ENCODE peak calls at places on chromosomes 5 and 9, in nine cellular contexts. One of them, this sample, is unnamed.
A peak's percentile ranks its signal among the peaks of the same experiment; 100 is the strongest.

GRCh38 chr5:17218353-17219005 is 1.0 kb downstream of the BASP1 start:
- DNase-seq in stomach: no peak
- DNase-seq in upper lobe of left lung: no peak
- DNase-seq in esophagus muscularis mucosa: no peak
- DNase-seq in H1: no peak
- DNase-seq in HepG2: no peak
- DNase-seq in K562: no peak
- DNase-seq in sigmoid colon: no peak
- DNase-seq in GM12878: no peak
- DNase-seq in this sample: peak; percentile 43

GRCh38 chr9:137875846-137876245 is 1.7 kb upstream of the CACNA1B start:
- DNase-seq in stomach: no peak
- DNase-seq in upper lobe of left lung: no peak
- DNase-seq in esophagus muscularis mucosa: peak; percentile 82
- DNase-seq in H1: no peak
- DNase-seq in HepG2: no peak
- DNase-seq in K562: no peak
- DNase-seq in sigmoid colon: no peak
- DNase-seq in GM12878: no peak
- DNase-seq in this sample: no peak

GRCh38 chr5:172533399-172534228 is 79.3 kb upstream of the SH3PXD2B start:
- DNase-seq in stomach: no peak
- DNase-seq in upper lobe of left lung: no peak
- DNase-seq in esophagus muscularis mucosa: peak; percentile 92
- DNase-seq in H1: no peak
- DNase-seq in HepG2: no peak
- DNase-seq in K562: no peak
- DNase-seq in sigmoid colon: peak; percentile 77
- DNase-seq in GM12878: no peak
- DNase-seq in this sample: no peak

GRCh38 chr5:58968350-58968749 is 385.5 kb downstream of the RAB3C start:
- DNase-seq in stomach: no peak
- DNase-seq in upper lobe of left lung: no peak
- DNase-seq in esophagus muscularis mucosa: no peak
- DNase-seq in H1: no peak
- DNase-seq in HepG2: no peak
- DNase-seq in K562: no peak
- DNase-seq in sigmoid colon: no peak
- DNase-seq in GM12878: no peak
- DNase-seq in this sample: no peak

GRCh38 chr9:19409406-19410194 is 791 bp downstream of the ACER2 start:
- DNase-seq in stomach: no peak
- DNase-seq in upper lobe of left lung: no peak
- DNase-seq in esophagus muscularis mucosa: no peak
- DNase-seq in H1: no peak
- DNase-seq in HepG2: peak; percentile 43
- DNase-seq in K562: peak; percentile 52
- DNase-seq in sigmoid colon: peak; percentile 67
- DNase-seq in GM12878: no peak
- DNase-seq in this sample: peak; percentile 27

GRCh38 chr5:128199104-128199503 is 115.5 kb downstream of the SLC12A2 start:
- DNase-seq in stomach: no peak
- DNase-seq in upper lobe of left lung: peak; percentile 66
- DNase-seq in esophagus muscularis mucosa: no peak
- DNase-seq in H1: no peak
- DNase-seq in HepG2: no peak
- DNase-seq in K562: peak; percentile 4
- DNase-seq in sigmoid colon: no peak
- DNase-seq in GM12878: no peak
- DNase-seq in this sample: no peak

GRCh38 chr5:54975701-54976100 is 9.7 kb downstream of the ESM1 start:
- DNase-seq in stomach: no peak
- DNase-seq in upper lobe of left lung: no peak
- DNase-seq in esophagus muscularis mucosa: peak; percentile 19
- DNase-seq in H1: no peak
- DNase-seq in HepG2: no peak
- DNase-seq in K562: no peak
- DNase-seq in sigmoid colon: no peak
- DNase-seq in GM12878: no peak
- DNase-seq in this sample: no peak

GRCh38 chr5:143051244-143052058 is 281.3 kb downstream of the ARHGAP26 start:
- DNase-seq in stomach: no peak
- DNase-seq in upper lobe of left lung: no peak
- DNase-seq in esophagus muscularis mucosa: no peak
- DNase-seq in H1: no peak
- DNase-seq in HepG2: peak; percentile 78
- DNase-seq in K562: peak; percentile 20
- DNase-seq in sigmoid colon: no peak
- DNase-seq in GM12878: no peak
- DNase-seq in this sample: no peak

GRCh38 chr5:147391781-147392180 is 118.1 kb downstream of the DPYSL3 start:
- DNase-seq in stomach: peak; percentile 30
- DNase-seq in upper lobe of left lung: no peak
- DNase-seq in esophagus muscularis mucosa: no peak
- DNase-seq in H1: no peak
- DNase-seq in HepG2: peak; percentile 25
- DNase-seq in K562: peak; percentile 24
- DNase-seq in sigmoid colon: peak; percentile 78
- DNase-seq in GM12878: no peak
- DNase-seq in this sample: peak; percentile 48

GRCh38 chr5:80083115-80083890 is 48.2 kb downstream of the THBS4 start:
- DNase-seq in stomach: no peak
- DNase-seq in upper lobe of left lung: no peak
- DNase-seq in esophagus muscularis mucosa: no peak
- DNase-seq in H1: no peak
- DNase-seq in HepG2: peak; percentile 54
- DNase-seq in K562: peak; percentile 63
- DNase-seq in sigmoid colon: peak; percentile 70
- DNase-seq in GM12878: no peak
- DNase-seq in this sample: no peak

GRCh38 chr9:126965077-126965476 is 50.5 kb downstream of the RALGPS1 start:
- DNase-seq in stomach: no peak
- DNase-seq in upper lobe of left lung: peak; percentile 49
- DNase-seq in esophagus muscularis mucosa: no peak
- DNase-seq in H1: no peak
- DNase-seq in HepG2: no peak
- DNase-seq in K562: no peak
- DNase-seq in sigmoid colon: no peak
- DNase-seq in GM12878: no peak
- DNase-seq in this sample: no peak

GRCh38 chr9:106648799-106649198 is 214.2 kb upstream of the ZNF462 start:
- DNase-seq in stomach: no peak
- DNase-seq in upper lobe of left lung: no peak
- DNase-seq in esophagus muscularis mucosa: no peak
- DNase-seq in H1: no peak
- DNase-seq in HepG2: no peak
- DNase-seq in K562: no peak
- DNase-seq in sigmoid colon: no peak
- DNase-seq in GM12878: no peak
- DNase-seq in this sample: no peak

GRCh38 chr9:124126571-124127289 is 115.2 kb downstream of the LHX2 start:
- DNase-seq in stomach: peak; percentile 83
- DNase-seq in upper lobe of left lung: peak; percentile 78
- DNase-seq in esophagus muscularis mucosa: no peak
- DNase-seq in H1: peak; percentile 78
- DNase-seq in HepG2: peak; percentile 56
- DNase-seq in K562: peak; percentile 83
- DNase-seq in sigmoid colon: peak; percentile 84
- DNase-seq in GM12878: peak; percentile 43
- DNase-seq in this sample: peak; percentile 80

GRCh38 chr5:150469718-150470470 is 20.4 kb upstream of the RPS14 start:
- DNase-seq in stomach: no peak
- DNase-seq in upper lobe of left lung: no peak
- DNase-seq in esophagus muscularis mucosa: no peak
- DNase-seq in H1: no peak
- DNase-seq in HepG2: no peak
- DNase-seq in K562: no peak
- DNase-seq in sigmoid colon: no peak
- DNase-seq in GM12878: no peak
- DNase-seq in this sample: no peak

DNA sequence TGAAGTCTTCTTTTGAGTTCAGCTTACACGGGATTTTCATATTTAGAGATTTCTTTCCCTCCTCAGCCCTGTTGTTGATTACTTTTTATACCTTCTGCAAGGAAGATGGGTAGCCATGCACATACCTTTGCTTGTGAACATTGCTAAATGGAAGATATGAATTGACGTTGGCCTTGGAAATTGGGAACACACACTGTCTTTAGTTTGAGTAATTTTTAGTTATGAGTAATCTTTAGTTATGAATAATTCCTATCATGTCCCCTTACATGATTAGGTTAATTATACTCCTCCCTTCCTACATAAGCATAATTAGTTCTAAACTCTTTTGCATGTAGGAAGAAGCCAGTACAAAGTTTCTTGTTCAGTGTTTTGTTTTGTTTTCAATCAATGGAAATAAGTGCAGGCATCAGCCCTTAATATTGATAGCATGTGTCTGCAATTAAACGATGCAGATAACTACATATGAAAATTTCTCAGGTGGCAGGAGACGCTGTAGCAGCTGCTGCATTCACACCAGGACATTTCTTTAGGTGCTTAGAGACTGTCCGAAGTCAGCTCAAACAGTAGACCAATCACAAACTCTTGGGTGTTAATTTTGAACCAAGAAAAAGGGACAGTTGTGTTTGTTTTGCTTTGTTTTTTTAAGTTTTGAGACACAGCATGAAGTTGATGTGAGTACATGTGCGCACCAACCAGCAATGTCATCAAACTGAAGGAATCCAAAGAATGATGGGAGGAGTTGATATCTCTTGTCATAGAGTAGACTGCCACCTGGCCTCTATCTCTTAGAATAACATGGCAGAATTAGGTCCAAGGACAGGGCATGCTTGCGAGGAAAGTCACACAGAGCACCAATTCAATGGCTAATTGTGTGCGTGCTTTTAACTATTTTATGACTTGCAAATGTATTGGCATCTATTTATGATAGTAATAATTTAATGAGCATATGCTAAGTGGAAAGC is 51.4 kb downstream of the SMARCA2 start:
- DNase-seq in stomach: no peak
- DNase-seq in upper lobe of left lung: no peak
- DNase-seq in esophagus muscularis mucosa: no peak
- DNase-seq in H1: no peak
- DNase-seq in HepG2: peak; percentile 52
- DNase-seq in K562: no peak
- DNase-seq in sigmoid colon: no peak
- DNase-seq in GM12878: no peak
- DNase-seq in this sample: no peak
- TF ChIP-seq POLR2AphosphoS5 in stomach: no peak
- TF ChIP-seq POLR2AphosphoS5 in upper lobe of left lung: no peak
- TF ChIP-seq POLR2AphosphoS5 in esophagus muscularis mucosa: no peak
- TF ChIP-seq POLR2AphosphoS5 in H1: no peak
- TF ChIP-seq POLR2AphosphoS5 in HepG2: no peak
- TF ChIP-seq POLR2AphosphoS5 in K562: no peak
- TF ChIP-seq POLR2AphosphoS5 in sigmoid colon: no peak
- TF ChIP-seq POLR2AphosphoS5 in GM12878: no peak
- TF ChIP-seq POLR2AphosphoS5 in this sample: no peak

GRCh38 chr9:76808636-76809035 is 44.4 kb downstream of the PCA3 start:
- DNase-seq in stomach: no peak
- DNase-seq in upper lobe of left lung: no peak
- DNase-seq in esophagus muscularis mucosa: no peak
- DNase-seq in H1: no peak
- DNase-seq in HepG2: no peak
- DNase-seq in K562: no peak
- DNase-seq in sigmoid colon: no peak
- DNase-seq in GM12878: no peak
- DNase-seq in this sample: no peak

DNA sequence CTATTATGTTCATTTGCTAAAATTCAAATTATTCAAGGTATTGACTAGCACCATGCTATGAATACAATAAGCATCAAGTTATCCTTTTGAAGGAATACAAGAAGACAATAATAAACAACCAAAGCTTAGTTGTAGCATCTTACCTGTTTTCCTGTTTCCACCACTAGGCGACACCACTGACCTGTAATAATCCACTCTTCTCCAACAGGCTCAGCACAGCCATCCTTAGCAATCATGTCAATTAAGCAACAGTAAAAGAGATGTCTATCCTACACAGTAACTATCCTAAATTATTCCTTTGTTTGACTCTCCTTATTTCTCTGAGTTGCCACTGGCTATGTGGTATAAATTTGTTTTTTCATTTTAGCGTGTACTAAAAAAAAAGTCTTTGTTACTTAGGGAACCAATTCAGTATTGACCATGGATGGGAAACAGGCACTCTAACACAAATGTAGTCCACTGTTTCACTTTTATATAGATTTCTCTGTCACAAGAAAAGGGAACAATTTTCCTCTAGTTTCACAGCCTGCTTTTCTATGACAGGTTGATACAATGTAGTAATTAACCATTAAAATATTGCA is 46.2 kb downstream of the PCA3 start:
- DNase-seq in stomach: no peak
- DNase-seq in upper lobe of left lung: peak; percentile 24
- DNase-seq in esophagus muscularis mucosa: no peak
- DNase-seq in H1: no peak
- DNase-seq in HepG2: peak; percentile 33
- DNase-seq in K562: peak; percentile 51
- DNase-seq in sigmoid colon: no peak
- DNase-seq in GM12878: no peak
- DNase-seq in this sample: peak; percentile 55
- TF ChIP-seq EP300 in stomach: no peak
- TF ChIP-seq EP300 in upper lobe of left lung: no peak
- TF ChIP-seq EP300 in esophagus muscularis mucosa: no peak
- TF ChIP-seq EP300 in H1: no peak
- TF ChIP-seq EP300 in HepG2: no peak
- TF ChIP-seq EP300 in K562: no peak
- TF ChIP-seq EP300 in sigmoid colon: no peak
- TF ChIP-seq EP300 in GM12878: no peak
- TF ChIP-seq EP300 in this sample: no peak

DNA sequence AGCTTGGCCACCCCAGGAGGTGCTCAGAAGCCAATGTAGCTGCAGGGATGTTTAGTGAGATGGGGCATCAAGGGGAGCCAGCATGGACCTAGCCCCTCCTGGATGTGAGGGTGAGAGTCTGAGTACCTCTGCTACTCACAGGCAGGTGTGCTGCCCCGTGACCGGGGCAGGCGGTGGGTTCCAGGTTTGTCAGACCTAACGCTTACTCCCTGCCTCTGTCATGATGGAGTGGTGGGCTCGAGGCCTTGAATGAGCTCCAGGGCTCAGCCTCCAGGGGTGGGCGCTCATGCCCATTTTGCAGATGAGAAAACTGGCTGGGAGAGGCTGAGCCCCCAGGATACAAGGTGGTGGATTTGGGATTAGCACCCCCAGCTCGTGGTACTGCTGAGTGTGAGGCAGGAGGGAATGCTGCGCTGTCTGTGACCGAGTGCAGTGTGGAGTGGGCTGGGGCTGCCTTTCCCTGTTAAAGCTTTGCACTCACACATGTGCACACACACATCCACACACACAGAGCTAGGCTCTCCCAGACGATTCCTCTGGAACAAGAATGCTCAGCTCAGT is 1.5 kb downstream of the RXRA start:
- DNase-seq in stomach: no peak
- DNase-seq in upper lobe of left lung: no peak
- DNase-seq in esophagus muscularis mucosa: no peak
- DNase-seq in H1: no peak
- DNase-seq in HepG2: no peak
- DNase-seq in K562: no peak
- DNase-seq in sigmoid colon: no peak
- DNase-seq in GM12878: no peak
- DNase-seq in this sample: no peak
- TF ChIP-seq POLR2A in stomach: no peak
- TF ChIP-seq POLR2A in upper lobe of left lung: no peak
- TF ChIP-seq POLR2A in esophagus muscularis mucosa: no peak
- TF ChIP-seq POLR2A in H1: no peak
- TF ChIP-seq POLR2A in HepG2: no peak
- TF ChIP-seq POLR2A in K562: no peak
- TF ChIP-seq POLR2A in sigmoid colon: no peak
- TF ChIP-seq POLR2A in GM12878: no peak
- TF ChIP-seq POLR2A in this sample: no peak

GRCh38 chr9:438961-439768 is 224.5 kb downstream of the DOCK8 start:
- DNase-seq in stomach: no peak
- DNase-seq in upper lobe of left lung: no peak
- DNase-seq in esophagus muscularis mucosa: no peak
- DNase-seq in H1: no peak
- DNase-seq in HepG2: no peak
- DNase-seq in K562: no peak
- DNase-seq in sigmoid colon: peak; percentile 70
- DNase-seq in GM12878: no peak
- DNase-seq in this sample: no peak
- TF ChIP-seq POLR2AphosphoS5 in stomach: no peak
- TF ChIP-seq POLR2AphosphoS5 in upper lobe of left lung: no peak
- TF ChIP-seq POLR2AphosphoS5 in esophagus muscularis mucosa: no peak
- TF ChIP-seq POLR2AphosphoS5 in H1: no peak
- TF ChIP-seq POLR2AphosphoS5 in HepG2: no peak
- TF ChIP-seq POLR2AphosphoS5 in K562: no peak
- TF ChIP-seq POLR2AphosphoS5 in sigmoid colon: no peak
- TF ChIP-seq POLR2AphosphoS5 in GM12878: no peak
- TF ChIP-seq POLR2AphosphoS5 in this sample: no peak

This sample was measured in transverse colon.